ENCODE peak calls at places on chromosomes 13 and 19, in nine cellular contexts. S, L, W, R, G, D, X, P and T are unnamed samples.

GRCh38 chr13:38530492-38530891 is 156.4 kb upstream of the FREM2 start:
- DNase-seq in S (no peak), L (peak; percentile 1), W (peak; percentile 29), R (no peak), G (no peak), D (peak; percentile 33), X (peak; percentile 12), P (peak; percentile 18), T (no peak)

GRCh38 chr13:76330756-76331155 is 555.4 kb downstream of the KCTD12 start:
- DNase-seq in S (no peak), L (no peak), W (no peak), R (no peak), G (no peak), D (no peak), X (no peak), P (peak; percentile 85), T (no peak)

GRCh38 chr13:40205771-40206240 is 460.6 kb downstream of the FOXO1 start:
- DNase-seq in S (no peak), L (no peak), W (no peak), R (no peak), G (no peak), D (no peak), X (no peak), P (no peak), T (no peak)

GRCh38 chr19:7203317-7203716 is 90.9 kb downstream of the INSR start:
- DNase-seq in S (no peak), L (no peak), W (no peak), R (no peak), G (no peak), D (no peak), X (no peak), P (no peak), T (no peak)

GRCh38 chr19:47711652-47712239 is 1.5 kb upstream of the EHD2 start:
- DNase-seq in S (no peak), L (no peak), W (no peak), R (no peak), G (no peak), D (no peak), X (no peak), P (no peak), T (no peak)

GRCh38 chr13:44969858-44970484 is 19.3 kb downstream of the NUFIP1 start:
- DNase-seq in S (no peak), L (peak; percentile 71), W (peak; percentile 70), R (no peak), G (peak; percentile 52), D (peak; percentile 70), X (peak; percentile 35), P (peak; percentile 82), T (no peak)

GRCh38 chr13:29556742-29557141 is 38.7 kb downstream of the SLC7A1 start:
- DNase-seq in S (no peak), L (no peak), W (no peak), R (no peak), G (no peak), D (no peak), X (no peak), P (no peak), T (no peak)

GRCh38 chr19:15299568-15300409 is 32.5 kb downstream of the BRD4 start:
- DNase-seq in S (no peak), L (peak; percentile 89), W (no peak), R (peak; percentile 70), G (peak; percentile 46), D (no peak), X (peak; percentile 78), P (peak; percentile 78), T (peak; percentile 32)

GRCh38 chr13:40207110-40207478 is 459.3 kb downstream of the FOXO1 start:
- DNase-seq in S (no peak), L (no peak), W (no peak), R (no peak), G (no peak), D (no peak), X (no peak), P (no peak), T (no peak)

GRCh38 chr19:38452430-38453366 is 19.2 kb downstream of the RYR1 start:
- DNase-seq in S (no peak), L (no peak), W (peak; percentile 3), R (no peak), G (no peak), D (peak; percentile 4), X (no peak), P (no peak), T (peak; percentile 49)

GRCh38 chr19:30999726-31000125 is 349.5 kb downstream of the TSHZ3 start:
- DNase-seq in S (no peak), L (no peak), W (no peak), R (no peak), G (no peak), D (no peak), X (no peak), P (peak; percentile 28), T (no peak)

GRCh38 chr13:106919638-106920037 is 351.7 kb upstream of the ARGLU1 start:
- DNase-seq in S (no peak), L (no peak), W (no peak), R (no peak), G (peak; percentile 89), D (no peak), X (no peak), P (no peak), T (no peak)
- H3K4me3 ChIP-seq in S (no peak overlapping the region), L (no peak overlapping the region), W (no peak overlapping the region), R (no peak overlapping the region), G (peak overlapping the region; percentile 37), D (no peak overlapping the region), X (no peak overlapping the region), P (no peak overlapping the region), T (no peak overlapping the region)

GRCh38 chr13:46617885-46618284 is 64.9 kb downstream of the LRCH1 start:
- DNase-seq in S (no peak), L (no peak), W (no peak), R (no peak), G (no peak), D (no peak), X (no peak), P (no peak), T (no peak)

GRCh38 chr13:46613409-46614049 is 60.6 kb downstream of the LRCH1 start:
- DNase-seq in S (no peak), L (peak; percentile 40), W (no peak), R (no peak), G (no peak), D (no peak), X (no peak), P (no peak), T (no peak)

GRCh38 chr13:46617382-46617781 is 64.4 kb downstream of the LRCH1 start:
- DNase-seq in S (no peak), L (peak; percentile 15), W (no peak), R (no peak), G (no peak), D (no peak), X (no peak), P (peak; percentile 38), T (no peak)

GRCh38 chr13:46614582-46614981 is 61.6 kb downstream of the LRCH1 start:
- DNase-seq in S (no peak), L (peak; percentile 93), W (no peak), R (no peak), G (peak; percentile 66), D (no peak), X (no peak), P (peak; percentile 88), T (no peak)

DNA sequence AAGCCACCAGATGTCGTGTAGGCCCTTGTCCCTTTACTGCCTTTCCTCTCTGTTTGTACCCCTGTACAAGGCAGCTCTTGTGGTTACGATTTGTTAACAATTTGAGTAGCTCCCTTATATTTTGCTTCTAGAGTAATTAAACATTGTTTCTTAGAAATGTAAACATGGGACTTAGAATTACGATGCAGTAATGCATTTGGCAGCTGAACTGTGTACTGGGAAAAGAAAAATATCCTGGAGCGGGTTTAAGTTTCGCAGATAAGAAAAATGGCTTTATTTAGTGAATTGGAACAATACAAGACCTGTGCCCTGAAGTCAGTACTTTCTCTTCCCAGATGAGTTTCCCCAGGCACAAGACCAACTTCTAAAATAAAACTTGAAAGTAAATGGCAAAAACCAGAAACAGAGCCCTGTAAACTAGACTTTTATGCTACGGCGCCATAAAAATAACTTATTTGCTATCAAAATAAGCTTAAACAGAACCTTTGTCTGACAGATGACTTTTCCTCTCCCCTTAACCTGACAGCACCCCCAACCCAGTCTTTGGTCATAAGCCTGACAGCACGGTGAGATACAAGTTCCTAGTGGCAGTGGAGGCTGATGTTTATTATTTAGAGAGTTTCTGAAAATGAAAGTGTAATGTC is 63.0 kb downstream of the LRCH1 start:
- DNase-seq in S (no peak), L (peak; percentile 68), W (no peak), R (no peak), G (no peak), D (no peak), X (no peak), P (peak; percentile 70), T (no peak)
- H3K4me3 ChIP-seq in S (no peak overlapping the region), L (peak overlapping the region; percentile 36), W (no peak overlapping the region), R (no peak overlapping the region), G (no peak overlapping the region), D (no peak overlapping the region), X (peak overlapping the region; percentile 34), P (peak overlapping the region; percentile 51), T (no peak overlapping the region)

GRCh38 chr19:54905908-54906511 is at the start of gene NCR1:
- DNase-seq in S (no peak), L (no peak), W (no peak), R (no peak), G (no peak), D (no peak), X (no peak), P (no peak), T (no peak)
- H3K4me3 ChIP-seq in S (no peak within 1 kb of the TSS), L (no peak within 1 kb of the TSS), W (no peak within 1 kb of the TSS), R (no peak within 1 kb of the TSS), G (no peak within 1 kb of the TSS), D (no peak within 1 kb of the TSS), X (no peak within 1 kb of the TSS), P (no peak within 1 kb of the TSS), T (no peak within 1 kb of the TSS)

GRCh38 chr13:49629196-49629938 is 1.1 kb downstream of the ARL11 start:
- DNase-seq in S (no peak), L (no peak), W (no peak), R (no peak), G (no peak), D (no peak), X (no peak), P (no peak), T (no peak)
- H3K4me3 ChIP-seq in S (no peak overlapping the region), L (no peak overlapping the region), W (no peak overlapping the region), R (no peak overlapping the region), G (no peak overlapping the region), D (no peak overlapping the region), X (no peak overlapping the region), P (no peak overlapping the region), T (no peak overlapping the region)